ENCODE peak calls at places on chromosomes 3 and 15, in eight cellular contexts. X is C1 segment of cervical spinal cord; W is left lobe of liver; P is effector memory CD8-positive, alpha-beta T cell; N is stimulated activated CD8-positive, alpha-beta memory T cell treated with anti-CD3 and anti-CD28 coated beads, Interleukin-15, amount 100 ng/mL, for 4 hours; Y is GM13976; M is astrocyte of the cerebellum; B is M059J. Q is an unnamed sample.

GRCh38 chr3:175741951-175742350 is 882.8 kb downstream of the NAALADL2 start:
- DNase-seq in B (peak), N (no peak), P (no peak), Y (no peak), W (no peak), M (no peak), X (no peak), Q (peak)

GRCh38 chr3:123120546-123120945 is 53.7 kb downstream of the PDIA5 start:
- DNase-seq in M (no peak), W (no peak), Y (no peak), N (no peak), B (no peak), P (no peak), X (no peak), Q (no peak)

GRCh38 chr3:109897734-109898133 is 560.4 kb upstream of the DPPA4 start:
- DNase-seq in W (no peak), B (no peak), N (no peak), M (no peak), P (no peak), Y (no peak), X (no peak), Q (peak)

GRCh38 chr3:132641837-132642538 is 17.6 kb downstream of the ACAD11 start:
- DNase-seq in N (no peak), W (no peak), Y (peak), M (peak), X (no peak), P (no peak), B (peak), Q (peak)

GRCh38 chr3:171415070-171415469 is 45.1 kb downstream of the TNIK start:
- DNase-seq in B (peak), Y (no peak), M (no peak), W (no peak), X (no peak), P (no peak), N (no peak), Q (peak)

GRCh38 chr15:75161788-75162414 is 39.8 kb upstream of the C15orf39 start:
- DNase-seq in X (no peak), Y (no peak), M (no peak), W (no peak), P (no peak), N (no peak), B (no peak), Q (no peak)

GRCh38 chr15:75362642-75363249 is 5.7 kb downstream of the MAN2C1 start:
- DNase-seq in B (no peak), M (no peak), N (no peak), X (no peak), Y (no peak), W (no peak), P (no peak), Q (no peak)

GRCh38 chr3:1766384-1766783 is 332.3 kb upstream of the CNTN4 start:
- DNase-seq in Y (no peak), N (no peak), X (no peak), B (no peak), W (no peak), P (no peak), M (no peak), Q (no peak)

GRCh38 chr3:186869253-186870235 is 27.0 kb downstream of the ADIPOQ start:
- DNase-seq in N (no peak), P (no peak), X (no peak), Y (no peak), W (no peak), M (peak), B (no peak), Q (no peak)

GRCh38 chr15:78914027-78914764 is 30.6 kb downstream of the CTSH start:
- DNase-seq in Y (no peak), X (no peak), B (no peak), N (no peak), M (no peak), W (no peak), P (no peak), Q (peak)

GRCh38 chr3:71425491-71426071 is 157.9 kb downstream of the FOXP1 start:
- DNase-seq in N (no peak), B (peak), X (no peak), W (no peak), M (peak), P (no peak), Y (no peak), Q (peak)

GRCh38 chr3:73733796-73734195 is 109.1 kb upstream of the PDZRN3 start:
- DNase-seq in N (no peak), X (no peak), W (no peak), B (no peak), Y (no peak), P (no peak), M (no peak), Q (no peak)

GRCh38 chr3:22098000-22098399 is 347.0 kb upstream of the ZNF385D start:
- DNase-seq in X (no peak), N (no peak), W (no peak), M (no peak), Y (no peak), P (no peak), B (peak), Q (no peak)

GRCh38 chr3:25155696-25156471 is 272.2 kb upstream of the RARB start:
- DNase-seq in P (no peak), N (no peak), B (peak), W (no peak), X (no peak), Y (no peak), M (no peak), Q (peak)

GRCh38 chr15:20271647-20272046 is 270.0 kb downstream of the GOLGA6L6 start:
- DNase-seq in X (no peak), B (no peak), N (no peak), M (no peak), Y (no peak), W (no peak), P (no peak), Q (no peak)

GRCh38 chr3:99911433-99911832 is 93.8 kb downstream of the CMSS1 start:
- DNase-seq in M (no peak), W (no peak), B (no peak), X (no peak), P (no peak), Y (no peak), N (no peak), Q (peak)

GRCh38 chr3:169122407-169122806 is 541.1 kb downstream of the MECOM start:
- DNase-seq in Y (no peak), B (no peak), W (no peak), P (no peak), M (no peak), X (no peak), N (no peak), Q (no peak)

GRCh38 chr15:76162050-76162425 is 102.3 kb downstream of the TMEM266 start:
- DNase-seq in Y (no peak), N (no peak), B (no peak), P (no peak), M (no peak), W (no peak), X (no peak), Q (no peak)

GRCh38 chr3:50516048-50516871 is 12.8 kb upstream of the CACNA2D2 start:
- DNase-seq in P (no peak), M (no peak), B (no peak), W (no peak), Y (no peak), N (no peak), X (no peak), Q (no peak)

GRCh38 chr3:53160335-53160659 is 712 bp upstream of the PRKCD start:
- DNase-seq in M (no peak), X (no peak), W (no peak), Y (no peak), B (no peak), N (no peak), P (no peak), Q (no peak)

Q was measured in kidney tubule cell.